ENCODE peak calls at places on chromosomes 1 and 21, in six cellular contexts. One of them, this sample, is unnamed.

GRCh38 chr1:155329980-155330598 is 9.4 kb downstream of the RUSC1 start:
- DNase-seq in breast epithelium: no peak
- DNase-seq in HFFc6: no peak
- DNase-seq in neural progenitor cell: no peak
- DNase-seq in endothelial cell: no peak
- DNase-seq in activated B cell treated with CpG ODN at 0.5 μM for 24 hours: no peak
- DNase-seq in this sample: no peak

GRCh38 chr1:78236711-78237110 is 190.9 kb downstream of the GIPC2 start:
- DNase-seq in neural progenitor cell: no peak
- DNase-seq in activated B cell treated with CpG ODN at 0.5 μM for 24 hours: no peak
- DNase-seq in breast epithelium: no peak
- DNase-seq in HFFc6: peak
- DNase-seq in endothelial cell: no peak
- DNase-seq in this sample: no peak

GRCh38 chr1:220708929-220709801 is 19.0 kb downstream of the C1orf115 start:
- DNase-seq in neural progenitor cell: no peak
- DNase-seq in breast epithelium: no peak
- DNase-seq in activated B cell treated with CpG ODN at 0.5 μM for 24 hours: no peak
- DNase-seq in endothelial cell: no peak
- DNase-seq in HFFc6: no peak
- DNase-seq in this sample: no peak

GRCh38 chr21:41975391-41976272 is 21.8 kb upstream of the C2CD2 start:
- DNase-seq in endothelial cell: no peak
- DNase-seq in neural progenitor cell: peak
- DNase-seq in breast epithelium: no peak
- DNase-seq in activated B cell treated with CpG ODN at 0.5 μM for 24 hours: no peak
- DNase-seq in HFFc6: no peak
- DNase-seq in this sample: peak

GRCh38 chr21:36551731-36552457 is 72.0 kb upstream of the CLDN14 start:
- DNase-seq in activated B cell treated with CpG ODN at 0.5 μM for 24 hours: no peak
- DNase-seq in HFFc6: peak
- DNase-seq in breast epithelium: no peak
- DNase-seq in endothelial cell: no peak
- DNase-seq in neural progenitor cell: no peak
- DNase-seq in this sample: no peak

GRCh38 chr1:72526926-72527325 is 244.6 kb upstream of the NEGR1 start:
- DNase-seq in neural progenitor cell: no peak
- DNase-seq in endothelial cell: no peak
- DNase-seq in HFFc6: peak
- DNase-seq in breast epithelium: no peak
- DNase-seq in activated B cell treated with CpG ODN at 0.5 μM for 24 hours: no peak
- DNase-seq in this sample: no peak

GRCh38 chr21:45054927-45055612 is 19.3 kb upstream of the ADARB1 start:
- DNase-seq in activated B cell treated with CpG ODN at 0.5 μM for 24 hours: no peak
- DNase-seq in neural progenitor cell: no peak
- DNase-seq in HFFc6: no peak
- DNase-seq in breast epithelium: peak
- DNase-seq in endothelial cell: no peak
- DNase-seq in this sample: no peak

GRCh38 chr21:33688343-33688742 is 46.0 kb downstream of the ITSN1 start:
- DNase-seq in activated B cell treated with CpG ODN at 0.5 μM for 24 hours: no peak
- DNase-seq in breast epithelium: no peak
- DNase-seq in endothelial cell: no peak
- DNase-seq in neural progenitor cell: no peak
- DNase-seq in HFFc6: no peak
- DNase-seq in this sample: no peak

GRCh38 chr1:113401067-113401466 is 10.8 kb downstream of the MAGI3 start:
- DNase-seq in activated B cell treated with CpG ODN at 0.5 μM for 24 hours: no peak
- DNase-seq in neural progenitor cell: no peak
- DNase-seq in breast epithelium: no peak
- DNase-seq in HFFc6: no peak
- DNase-seq in endothelial cell: no peak
- DNase-seq in this sample: no peak

GRCh38 chr1:77889240-77889637 is 815 bp downstream of the NEXN start:
- DNase-seq in breast epithelium: no peak
- DNase-seq in HFFc6: peak
- DNase-seq in neural progenitor cell: peak
- DNase-seq in activated B cell treated with CpG ODN at 0.5 μM for 24 hours: no peak
- DNase-seq in endothelial cell: no peak
- DNase-seq in this sample: no peak

GRCh38 chr1:93448292-93448982 is 519 bp downstream of the FNBP1L start:
- DNase-seq in HFFc6: no peak
- DNase-seq in activated B cell treated with CpG ODN at 0.5 μM for 24 hours: peak
- DNase-seq in endothelial cell: peak
- DNase-seq in breast epithelium: no peak
- DNase-seq in neural progenitor cell: peak
- DNase-seq in this sample: peak

GRCh38 chr1:169085911-169086310 is 20.6 kb upstream of the ATP1B1 start:
- DNase-seq in activated B cell treated with CpG ODN at 0.5 μM for 24 hours: no peak
- DNase-seq in endothelial cell: no peak
- DNase-seq in neural progenitor cell: no peak
- DNase-seq in breast epithelium: no peak
- DNase-seq in HFFc6: no peak
- DNase-seq in this sample: no peak

GRCh38 chr21:31248598-31248997 is 95.5 kb downstream of the TIAM1 start:
- DNase-seq in breast epithelium: no peak
- DNase-seq in neural progenitor cell: no peak
- DNase-seq in endothelial cell: no peak
- DNase-seq in activated B cell treated with CpG ODN at 0.5 μM for 24 hours: no peak
- DNase-seq in HFFc6: no peak
- DNase-seq in this sample: no peak

GRCh38 chr21:36908260-36908908 is 58.1 kb downstream of the HLCS start:
- DNase-seq in neural progenitor cell: no peak
- DNase-seq in breast epithelium: no peak
- DNase-seq in HFFc6: no peak
- DNase-seq in activated B cell treated with CpG ODN at 0.5 μM for 24 hours: no peak
- DNase-seq in endothelial cell: no peak
- DNase-seq in this sample: no peak

GRCh38 chr1:218686258-218686657 is 341.1 kb downstream of the TGFB2 start:
- DNase-seq in HFFc6: peak
- DNase-seq in breast epithelium: no peak
- DNase-seq in endothelial cell: no peak
- DNase-seq in neural progenitor cell: no peak
- DNase-seq in activated B cell treated with CpG ODN at 0.5 μM for 24 hours: no peak
- DNase-seq in this sample: no peak

GRCh38 chr1:33517596-33518250 is 45.3 kb downstream of the ZSCAN20 start:
- DNase-seq in HFFc6: no peak
- DNase-seq in activated B cell treated with CpG ODN at 0.5 μM for 24 hours: no peak
- DNase-seq in endothelial cell: no peak
- DNase-seq in breast epithelium: no peak
- DNase-seq in neural progenitor cell: no peak
- DNase-seq in this sample: peak
- TF ChIP-seq CTCF in HFFc6: no peak
- TF ChIP-seq CTCF in activated B cell treated with CpG ODN at 0.5 μM for 24 hours: no peak
- TF ChIP-seq CTCF in endothelial cell: no peak
- TF ChIP-seq CTCF in breast epithelium: no peak
- TF ChIP-seq CTCF in neural progenitor cell: no peak
- TF ChIP-seq CTCF in this sample: no peak

DNA sequence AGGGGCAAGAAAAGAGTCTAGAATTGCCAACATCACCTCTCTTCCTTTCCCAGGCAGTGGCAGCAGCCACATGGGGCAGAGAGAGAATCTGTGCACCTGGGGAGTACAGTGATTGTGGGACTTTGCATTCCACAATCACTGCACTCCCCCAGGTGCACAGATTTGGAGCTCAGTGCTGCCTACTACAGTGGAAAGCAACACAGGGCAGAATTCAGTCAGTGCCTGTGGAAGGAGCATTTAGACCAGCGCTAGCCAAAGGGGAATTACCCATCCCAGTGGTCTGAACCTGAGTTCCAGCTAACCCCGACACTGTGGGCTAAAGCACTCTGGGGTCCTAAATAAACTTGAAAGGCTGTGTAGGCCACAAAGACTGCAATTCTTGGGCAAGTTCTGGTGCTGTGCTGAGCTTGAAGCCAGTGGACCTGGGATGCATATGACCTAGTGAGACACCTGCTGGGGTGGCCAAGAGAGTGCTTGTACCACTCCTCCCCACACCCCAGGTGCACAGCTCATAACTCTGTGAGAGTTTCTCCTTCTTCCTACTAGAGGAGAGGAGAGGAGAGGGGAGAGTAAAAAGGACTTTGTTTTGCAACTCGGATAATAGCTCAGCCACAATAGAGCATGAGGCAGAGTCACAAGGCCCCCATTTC is 50.3 kb downstream of the NUP210L start:
- DNase-seq in HFFc6: no peak
- DNase-seq in neural progenitor cell: peak
- DNase-seq in breast epithelium: no peak
- DNase-seq in activated B cell treated with CpG ODN at 0.5 μM for 24 hours: no peak
- DNase-seq in endothelial cell: no peak
- DNase-seq in this sample: no peak
- TF ChIP-seq CTCF in HFFc6: no peak
- TF ChIP-seq CTCF in neural progenitor cell: peak
- TF ChIP-seq CTCF in breast epithelium: no peak
- TF ChIP-seq CTCF in activated B cell treated with CpG ODN at 0.5 μM for 24 hours: no peak
- TF ChIP-seq CTCF in endothelial cell: no peak
- TF ChIP-seq CTCF in this sample: no peak

GRCh38 chr1:9280015-9280860 is 12.5 kb upstream of the SPSB1 start:
- DNase-seq in breast epithelium: no peak
- DNase-seq in HFFc6: peak
- DNase-seq in activated B cell treated with CpG ODN at 0.5 μM for 24 hours: no peak
- DNase-seq in endothelial cell: no peak
- DNase-seq in neural progenitor cell: no peak
- DNase-seq in this sample: no peak
- TF ChIP-seq CTCF in breast epithelium: no peak
- TF ChIP-seq CTCF in HFFc6: peak
- TF ChIP-seq CTCF in activated B cell treated with CpG ODN at 0.5 μM for 24 hours: no peak
- TF ChIP-seq CTCF in endothelial cell: no peak
- TF ChIP-seq CTCF in neural progenitor cell: no peak
- TF ChIP-seq CTCF in this sample: no peak

GRCh38 chr1:10691075-10691739 is 105.2 kb downstream of the CASZ1 start:
- DNase-seq in activated B cell treated with CpG ODN at 0.5 μM for 24 hours: no peak
- DNase-seq in neural progenitor cell: no peak
- DNase-seq in breast epithelium: no peak
- DNase-seq in endothelial cell: no peak
- DNase-seq in HFFc6: no peak
- DNase-seq in this sample: no peak

GRCh38 chr1:10691740-10692125 is 104.7 kb downstream of the CASZ1 start:
- DNase-seq in activated B cell treated with CpG ODN at 0.5 μM for 24 hours: no peak
- DNase-seq in breast epithelium: no peak
- DNase-seq in neural progenitor cell: no peak
- DNase-seq in endothelial cell: no peak
- DNase-seq in HFFc6: peak
- DNase-seq in this sample: no peak

GRCh38 chr1:10693152-10693496 is 103.3 kb downstream of the CASZ1 start:
- DNase-seq in activated B cell treated with CpG ODN at 0.5 μM for 24 hours: no peak
- DNase-seq in neural progenitor cell: no peak
- DNase-seq in HFFc6: no peak
- DNase-seq in endothelial cell: no peak
- DNase-seq in breast epithelium: no peak
- DNase-seq in this sample: no peak

GRCh38 chr1:10693497-10694273 is 102.8 kb downstream of the CASZ1 start:
- DNase-seq in endothelial cell: peak
- DNase-seq in HFFc6: no peak
- DNase-seq in activated B cell treated with CpG ODN at 0.5 μM for 24 hours: peak
- DNase-seq in neural progenitor cell: peak
- DNase-seq in breast epithelium: no peak
- DNase-seq in this sample: peak

GRCh38 chr1:10692401-10693021 is 103.9 kb downstream of the CASZ1 start:
- DNase-seq in endothelial cell: peak
- DNase-seq in activated B cell treated with CpG ODN at 0.5 μM for 24 hours: peak
- DNase-seq in breast epithelium: no peak
- DNase-seq in neural progenitor cell: peak
- DNase-seq in HFFc6: no peak
- DNase-seq in this sample: peak
- TF ChIP-seq CTCF in endothelial cell: peak
- TF ChIP-seq CTCF in activated B cell treated with CpG ODN at 0.5 μM for 24 hours: no peak
- TF ChIP-seq CTCF in breast epithelium: peak
- TF ChIP-seq CTCF in neural progenitor cell: peak
- TF ChIP-seq CTCF in HFFc6: peak
- TF ChIP-seq CTCF in this sample: peak